ENCODE peak calls at places on chromosome 19, in six cellular contexts. N, G, I, E, A and R are unnamed samples.
A peak's percentile ranks its signal among the peaks of the same experiment; 100 is the strongest.

GRCh38 chr19:584240-585001 is 5.3 kb upstream of the HCN2 start:
- DNase-seq in N (peak; percentile 44), G (no peak), I (no peak), E (no peak), A (peak; percentile 64), R (peak; percentile 70)

GRCh38 chr19:10624585-10624984 is 768 bp upstream of the SLC44A2 start:
- DNase-seq in N (no peak), G (no peak), I (no peak), E (no peak), A (no peak), R (no peak)

GRCh38 chr19:42363614-42364346 is 26.3 kb downstream of the CNFN start:
- DNase-seq in N (no peak), G (no peak), I (no peak), E (peak; percentile 30), A (no peak), R (no peak)

GRCh38 chr19:45863840-45864628 is at the start of gene FOXA3:
- DNase-seq in N (peak; percentile 32), G (peak; percentile 96), I (peak; percentile 64), E (no peak), A (peak; percentile 85), R (peak; percentile 94)

GRCh38 chr19:15871570-15871969 is 26.3 kb downstream of the CYP4F2 start:
- DNase-seq in N (no peak), G (no peak), I (no peak), E (no peak), A (no peak), R (peak; percentile 53)

GRCh38 chr19:38647966-38648788 is 728 bp downstream of the ACTN4 start:
- DNase-seq in N (peak; percentile 34), G (no peak), I (no peak), E (no peak), A (no peak), R (no peak)

GRCh38 chr19:13260883-13261653 is 110.9 kb downstream of the IER2 start:
- DNase-seq in N (peak; percentile 57), G (peak; percentile 58), I (no peak), E (peak; percentile 79), A (peak; percentile 83), R (peak; percentile 65)

GRCh38 chr19:55103190-55103589 is 14.2 kb downstream of the PPP1R12C start:
- DNase-seq in N (no peak), G (no peak), I (no peak), E (no peak), A (no peak), R (no peak)

GRCh38 chr19:37551123-37551993 is 43.2 kb downstream of the ZNF571 start:
- DNase-seq in N (peak; percentile 57), G (no peak), I (no peak), E (no peak), A (peak; percentile 5), R (peak; percentile 64)

GRCh38 chr19:6663236-6664187 is 6.4 kb downstream of the TNFSF14 start:
- DNase-seq in N (no peak), G (no peak), I (no peak), E (no peak), A (no peak), R (no peak)

GRCh38 chr19:5313307-5313706 is 27.3 kb downstream of the PTPRS start:
- DNase-seq in N (peak; percentile 11), G (no peak), I (peak; percentile 15), E (no peak), A (no peak), R (no peak)

GRCh38 chr19:19361075-19361594 is 40.5 kb downstream of the MAU2 start:
- DNase-seq in N (peak; percentile 85), G (peak; percentile 70), I (peak; percentile 83), E (peak; percentile 73), A (peak; percentile 93), R (peak; percentile 76)

GRCh38 chr19:45391346-45391745 is 13.5 kb downstream of the PPP1R13L start:
- DNase-seq in N (no peak), G (no peak), I (peak; percentile 20), E (no peak), A (peak; percentile 34), R (peak; percentile 25)

GRCh38 chr19:42032428-42032827 is 37.6 kb downstream of the GRIK5 start:
- DNase-seq in N (no peak), G (no peak), I (no peak), E (no peak), A (no peak), R (no peak)

GRCh38 chr19:10866495-10866894 is 4.9 kb upstream of the CARM1 start:
- DNase-seq in N (no peak), G (no peak), I (no peak), E (no peak), A (no peak), R (no peak)

GRCh38 chr19:16446108-16447014 is 25.4 kb downstream of the EPS15L1 start:
- DNase-seq in N (peak; percentile 99), G (no peak), I (no peak), E (peak; percentile 77), A (no peak), R (no peak)

GRCh38 chr19:42433503-42434260 is 6.5 kb upstream of the LIPE start:
- DNase-seq in N (peak; percentile 63), G (peak; percentile 91), I (peak; percentile 95), E (no peak), A (peak; percentile 54), R (peak; percentile 72)

GRCh38 chr19:28468701-28469459 is 744.1 kb downstream of the UQCRFS1 start:
- DNase-seq in N (no peak), G (no peak), I (no peak), E (no peak), A (peak; percentile 40), R (peak; percentile 42)

GRCh38 chr19:34494601-34495000 is 13.0 kb downstream of the WTIP start:
- DNase-seq in N (no peak), G (no peak), I (no peak), E (no peak), A (no peak), R (no peak)

GRCh38 chr19:19217110-19217509 is 5.4 kb downstream of the NCAN start:
- DNase-seq in N (no peak), G (peak; percentile 21), I (peak; percentile 55), E (no peak), A (peak; percentile 49), R (peak; percentile 77)

GRCh38 chr19:45817725-45818301 is 2.7 kb upstream of the RSPH6A start:
- DNase-seq in N (no peak), G (no peak), I (no peak), E (no peak), A (peak; percentile 41), R (no peak)

GRCh38 chr19:45769821-45770191 is 754 bp upstream of the SIX5 start:
- DNase-seq in N (no peak), G (peak; percentile 41), I (no peak), E (no peak), A (no peak), R (no peak)

GRCh38 chr19:36997843-36998235 is 80.4 kb upstream of the ZNF420 start:
- DNase-seq in N (no peak), G (no peak), I (no peak), E (no peak), A (no peak), R (no peak)

GRCh38 chr19:45765365-45766292 is 3.4 kb downstream of the SIX5 start:
- DNase-seq in N (no peak), G (no peak), I (no peak), E (no peak), A (no peak), R (no peak)

DNA sequence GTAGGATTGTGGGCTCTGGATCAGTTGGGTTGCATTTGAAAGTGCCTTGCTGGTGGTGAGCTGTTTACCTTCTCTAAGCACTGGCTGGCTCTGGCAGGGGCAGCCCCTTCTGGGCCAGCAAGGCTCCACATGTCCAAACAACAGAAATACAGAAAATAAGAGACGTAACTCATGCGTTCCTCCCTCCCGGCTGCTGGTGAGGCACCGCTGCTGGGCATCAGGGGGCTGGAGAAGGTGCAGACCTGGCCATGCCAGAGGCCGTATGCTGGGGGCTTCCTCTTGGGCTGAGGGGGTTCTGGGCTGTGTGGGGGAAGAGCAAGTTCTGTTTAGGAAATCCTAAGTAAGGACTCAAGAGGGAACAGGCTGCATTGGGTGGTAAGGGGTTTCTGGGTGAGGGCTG is 140.6 kb downstream of the URI1 start:
- DNase-seq in N (no peak), G (no peak), I (no peak), E (no peak), A (no peak), R (no peak)
- TF ChIP-seq MYC in N (no peak), G (no peak), I (no peak), E (no peak), A (no peak), R (no peak)

GRCh38 chr19:49929611-49930482 is 543 bp upstream of the NUP62 start:
- DNase-seq in N (peak; percentile 99), G (peak; percentile 98), I (peak; percentile 88), E (peak; percentile 90), A (peak; percentile 95), R (peak; percentile 97)

GRCh38 chr19:49931293-49932040 is 2.2 kb upstream of the NUP62 start:
- DNase-seq in N (no peak), G (no peak), I (no peak), E (no peak), A (no peak), R (no peak)

GRCh38 chr19:49932041-49932451 is 2.7 kb upstream of the NUP62 start:
- DNase-seq in N (no peak), G (no peak), I (no peak), E (no peak), A (no peak), R (no peak)

GRCh38 chr19:49929121-49929610 is at the start of the genes ATF5 and NUP62:
- DNase-seq in N (no peak), G (peak; percentile 99), I (peak; percentile 80), E (peak; percentile 46), A (peak; percentile 90), R (peak; percentile 98)

GRCh38 chr19:49930483-49931011 is 1.2 kb upstream of the NUP62 start:
- DNase-seq in N (no peak), G (no peak), I (no peak), E (no peak), A (no peak), R (peak; percentile 78)
- TF ChIP-seq MYC in N (no peak), G (no peak), I (no peak), E (no peak), A (no peak), R (no peak)

GRCh38 chr19:3328743-3329142 is 37.6 kb upstream of the NFIC start:
- DNase-seq in N (no peak), G (no peak), I (no peak), E (no peak), A (no peak), R (no peak)
- TF ChIP-seq MYC in N (no peak), G (no peak), I (no peak), E (no peak), A (no peak), R (no peak)

DNA sequence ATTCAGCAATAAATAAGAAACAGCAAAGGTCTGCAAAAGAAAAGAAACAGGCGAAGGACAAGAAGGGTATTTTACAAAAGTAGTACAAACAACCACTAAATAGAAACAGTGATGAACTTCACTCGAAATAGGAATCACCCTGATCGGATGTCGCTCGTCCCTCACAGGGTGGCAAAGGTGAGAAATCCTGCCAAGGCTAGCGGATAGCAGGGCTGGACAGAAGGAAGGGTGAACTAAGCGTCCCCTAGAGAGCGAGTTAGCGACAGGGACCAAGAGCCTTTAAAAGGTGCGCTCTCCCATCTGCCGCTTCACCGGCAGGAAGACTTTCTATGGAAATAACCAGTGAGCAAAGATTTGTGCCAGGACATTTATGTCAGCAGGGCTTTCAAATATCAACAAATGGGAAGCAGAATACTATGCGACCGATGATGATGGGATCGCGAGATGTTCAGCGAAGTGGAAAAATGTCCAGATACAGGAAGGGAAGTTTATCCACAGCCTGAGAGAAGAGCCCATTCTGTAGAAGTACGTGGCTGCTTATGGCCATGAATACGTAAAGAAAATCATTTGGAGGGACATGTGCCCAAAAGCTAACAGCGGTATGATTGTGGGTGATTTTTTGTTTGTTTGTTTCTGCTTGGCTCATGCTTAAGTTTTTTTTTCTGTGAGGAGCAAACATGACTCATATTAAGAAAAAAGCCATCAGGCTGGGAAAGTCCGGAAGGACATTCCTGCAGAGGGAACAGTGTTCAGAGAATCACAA is 18.9 kb downstream of the ELAVL1 start:
- DNase-seq in N (peak; percentile 30), G (no peak), I (no peak), E (no peak), A (no peak), R (no peak)
- TF ChIP-seq MYC in N (no peak), G (no peak), I (no peak), E (no peak), A (no peak), R (no peak)